ENCODE peak calls at places on chromosomes 4 and X, in eight cellular contexts. C, J, E, O, H, D, B and T are unnamed samples.

GRCh38 chr4:105963461-105964400 is 68.5 kb downstream of the NPNT start:
- DNase-seq in D (no peak), J (no peak), B (peak), O (no peak), E (no peak), H (no peak), C (no peak), T (no peak)

GRCh38 chr4:173181769-173182374 is 13.3 kb downstream of the GALNT7 start:
- DNase-seq in D (no peak), C (no peak), B (peak), O (no peak), H (peak), E (no peak), J (no peak), T (no peak)

GRCh38 chr4:155441475-155441874 is 64.7 kb upstream of the MAP9 start:
- DNase-seq in C (no peak), D (no peak), J (no peak), E (no peak), O (no peak), H (no peak), B (no peak), T (no peak)

GRCh38 chr4:130296448-130296847 is 1200.5 kb downstream of the C4orf33 start:
- DNase-seq in D (no peak), C (no peak), E (no peak), H (no peak), B (no peak), J (no peak), O (no peak), T (no peak)

GRCh38 chr4:60657802-60658201 is 542.3 kb upstream of the ADGRL3 start:
- DNase-seq in C (no peak), B (peak), J (no peak), O (no peak), E (no peak), D (no peak), H (no peak), T (no peak)

GRCh38 chr4:25856756-25857155 is 6.0 kb downstream of the SEL1L3 start:
- DNase-seq in D (no peak), B (peak), H (no peak), E (no peak), C (no peak), O (no peak), J (no peak), T (no peak)

GRCh38 chr4:150591284-150591874 is 9.4 kb downstream of the MAB21L2 start:
- DNase-seq in J (no peak), O (peak), E (no peak), B (peak), H (no peak), C (no peak), D (peak), T (peak)

GRCh38 chr4:128376303-128376702 is 88.7 kb upstream of the PGRMC2 start:
- DNase-seq in H (no peak), B (no peak), E (no peak), J (no peak), D (no peak), C (no peak), O (no peak), T (no peak)

GRCh38 chrX:74579597-74580209 is 34.7 kb downstream of the RLIM start:
- DNase-seq in C (no peak), E (no peak), H (peak), D (no peak), J (no peak), O (no peak), B (peak), T (no peak)

GRCh38 chrX:135740683-135741149 is 27.3 kb downstream of the CT45A3 start:
- DNase-seq in O (no peak), E (no peak), H (no peak), J (no peak), C (peak), B (no peak), D (peak), T (peak)

GRCh38 chrX:96684339-96685204 is at the start of gene DIAPH2:
- DNase-seq in J (peak), B (peak), C (peak), D (peak), H (peak), E (peak), O (peak), T (peak)

GRCh38 chrX:48511561-48511960 is 2.8 kb downstream of the PORCN start:
- DNase-seq in H (no peak), E (no peak), J (no peak), D (peak), O (peak), C (peak), B (no peak), T (peak)

GRCh38 chr4:1962980-1963379 is 45.8 kb downstream of the NELFA start:
- DNase-seq in C (no peak), D (no peak), J (no peak), H (no peak), B (no peak), E (no peak), O (no peak), T (no peak)

GRCh38 chr4:84938316-84938715 is 28.2 kb downstream of the WDFY3 start:
- DNase-seq in D (no peak), H (peak), E (no peak), O (no peak), B (peak), J (no peak), C (no peak), T (no peak)

GRCh38 chr4:142405021-142405991 is 440.8 kb downstream of the INPP4B start:
- DNase-seq in H (no peak), B (peak), J (peak), E (peak), D (no peak), O (peak), C (peak), T (peak)

GRCh38 chr4:155889036-155889793 is 14.3 kb upstream of the TDO2 start:
- DNase-seq in O (no peak), J (peak), D (no peak), C (no peak), E (no peak), H (peak), B (peak), T (no peak)

GRCh38 chr4:127632420-127633403 is at the start of gene INTU:
- DNase-seq in B (peak), C (peak), E (peak), H (peak), O (peak), D (peak), J (no peak), T (peak)

GRCh38 chr4:85681194-85681803 is 206.3 kb downstream of the ARHGAP24 start:
- DNase-seq in B (peak), H (peak), C (no peak), E (no peak), O (no peak), J (no peak), D (no peak), T (no peak)

GRCh38 chrX:12701625-12702024 is 89.6 kb upstream of the PRPS2 start:
- DNase-seq in B (peak), D (peak), C (peak), O (peak), J (peak), H (peak), E (peak), T (peak)

GRCh38 chr4:74628808-74629616 is 165.3 kb downstream of the BTC start:
- DNase-seq in D (no peak), C (no peak), H (no peak), O (no peak), J (no peak), B (peak), E (no peak), T (no peak)

GRCh38 chr4:41111796-41112195 is 102.5 kb downstream of the APBB2 start:
- DNase-seq in C (no peak), E (no peak), D (no peak), H (no peak), O (no peak), B (no peak), J (no peak), T (no peak)

GRCh38 chr4:93912146-93912545 is 83.6 kb downstream of the ATOH1 start:
- DNase-seq in H (no peak), J (no peak), B (no peak), C (no peak), E (no peak), D (no peak), O (no peak), T (no peak)

GRCh38 chr4:159003420-159004253 is 99.2 kb upstream of the RAPGEF2 start:
- DNase-seq in H (no peak), J (no peak), C (no peak), E (no peak), O (no peak), D (no peak), B (peak), T (no peak)

GRCh38 chrX:97594825-97595224 is 711.1 kb downstream of the RPA4 start:
- DNase-seq in J (no peak), C (no peak), H (no peak), E (no peak), O (peak), D (no peak), B (no peak), T (no peak)

GRCh38 chr4:177964061-177964460 is 521.8 kb upstream of the AGA start:
- DNase-seq in H (peak), O (no peak), J (no peak), E (no peak), C (no peak), B (no peak), D (no peak), T (no peak)

GRCh38 chr4:74114234-74114633 is 15.2 kb upstream of the CXCL2 start:
- DNase-seq in D (no peak), E (no peak), C (no peak), O (no peak), B (peak), H (peak), J (no peak), T (no peak)

GRCh38 chr4:82223715-82224114 is 150.1 kb downstream of the HNRNPD start:
- DNase-seq in J (no peak), B (no peak), D (no peak), H (no peak), C (peak), O (peak), E (no peak), T (no peak)

GRCh38 chr4:38179690-38180299 is 219.6 kb downstream of the PTTG2 start:
- DNase-seq in E (peak), C (peak), B (peak), D (peak), H (no peak), J (peak), O (peak), T (peak)

GRCh38 chr4:108010167-108010566 is 20.5 kb downstream of the HADH start:
- DNase-seq in O (no peak), C (no peak), B (peak), E (no peak), D (no peak), H (no peak), J (no peak), T (no peak)

GRCh38 chr4:145797278-145797677 is 117.3 kb downstream of the C4orf51 start:
- DNase-seq in E (no peak), O (no peak), H (no peak), D (no peak), J (no peak), B (no peak), C (no peak), T (no peak)

GRCh38 chr4:17336524-17336941 is 175.4 kb downstream of the QDPR start:
- DNase-seq in E (no peak), C (peak), D (no peak), O (no peak), H (no peak), B (peak), J (peak), T (no peak)

GRCh38 chr4:175048111-175048784 is 130.1 kb downstream of the ADAM29 start:
- DNase-seq in J (no peak), B (no peak), O (no peak), E (no peak), H (no peak), D (no peak), C (no peak), T (no peak)